ENCODE peak calls at places on chromosomes 4 and X, in five cellular contexts. A is AG10803; B is stimulated activated CD4-positive, alpha-beta T cell treated with anti-CD3 and anti-CD28 coated beads, Interleukin-4, amount 100 ng/mL, for 4 hours; X is left kidney; L is neural crest cell. C is an unnamed sample.

GRCh38 chrX:41956027-41956426 is 32.7 kb upstream of the CASK start:
- DNase-seq in X (no peak), A (peak; percentile 1), L (no peak), B (no peak), C (peak; percentile 80)

GRCh38 chrX:96394566-96394965 is 290.1 kb upstream of the DIAPH2 start:
- DNase-seq in L (no peak), B (no peak), A (no peak), X (peak; percentile 66), C (peak; percentile 16)

GRCh38 chr4:78720994-78721677 is 55.0 kb upstream of the BMP2K start:
- DNase-seq in L (no peak), X (peak; percentile 20), A (no peak), B (peak; percentile 1), C (no peak)

GRCh38 chr4:55308071-55308470 is 38.0 kb upstream of the SRD5A3 start:
- DNase-seq in B (no peak), L (no peak), A (no peak), X (no peak), C (no peak)

GRCh38 chr4:11698846-11699590 is 270.3 kb upstream of the HS3ST1 start:
- DNase-seq in A (no peak), B (no peak), X (no peak), L (no peak), C (peak; percentile 30)

GRCh38 chrX:136115124-136115908 is 32.0 kb upstream of the FHL1 start:
- DNase-seq in L (no peak), B (no peak), A (peak; percentile 70), X (no peak), C (no peak)

GRCh38 chr4:75584067-75584466 is 28.2 kb downstream of the ODAPH start:
- DNase-seq in B (no peak), A (no peak), L (no peak), X (no peak), C (no peak)

GRCh38 chr4:76744253-76744921 is 153.6 kb downstream of the SOWAHB start:
- DNase-seq in L (no peak), A (peak; percentile 90), B (no peak), X (no peak), C (no peak)

GRCh38 chr4:168550071-168550766 is 53.4 kb downstream of the PALLD start:
- DNase-seq in L (no peak), X (no peak), B (no peak), A (peak; percentile 62), C (no peak)

GRCh38 chrX:100931218-100931924 is 2.7 kb upstream of the XKRX start:
- DNase-seq in L (no peak), X (no peak), B (no peak), A (no peak), C (no peak)

GRCh38 chrX:26915064-26915463 is 548.1 kb downstream of the PPP4R3C start:
- DNase-seq in B (no peak), X (no peak), A (no peak), L (no peak), C (no peak)

GRCh38 chr4:115664285-115664684 is 550.9 kb upstream of the NDST4 start:
- DNase-seq in X (peak; percentile 3), L (no peak), A (no peak), B (no peak), C (peak; percentile 15)

GRCh38 chr4:98657531-98658286 is 702 bp downstream of the TSPAN5 start:
- DNase-seq in B (peak; percentile 23), X (peak; percentile 81), L (peak; percentile 44), A (peak; percentile 65), C (peak; percentile 54)

GRCh38 chr4:35125995-35126712 is 1118.2 kb downstream of the ARAP2 start:
- DNase-seq in X (no peak), L (no peak), B (no peak), A (no peak), C (no peak)

C was measured in mesendoderm.